ENCODE peak calls at places on chromosome 5, in nine cellular contexts. E is H1, N is HCT116, H is GM23248, F is A549, B is neural progenitor cell, Y is H9, T is neuronal stem cell, P is OCI-LY7. V is an unnamed sample. For H3K9me3, the result is how much of the 10 kb centered on the place peaks cover.

GRCh38 chr5:72156921-72157320 is 49.6 kb downstream of the MAP1B start:
- DNase-seq in E (no peak), N (no peak), H (peak), F (no peak), B (no peak), Y (no peak), T (no peak), P (no peak), V (peak)

GRCh38 chr5:65892801-65893200 is 33.6 kb upstream of the ERBIN start:
- DNase-seq in E (no peak), N (no peak), H (no peak), F (no peak), B (no peak), Y (no peak), T (no peak), P (no peak), V (no peak)

GRCh38 chr5:181235323-181235688 is 8.4 kb downstream of the RACK1 start:
- DNase-seq in E (no peak), N (no peak), H (no peak), F (no peak), B (no peak), Y (no peak), T (no peak), P (no peak), V (no peak)

GRCh38 chr5:77360381-77360780 is 131.7 kb downstream of the WDR41 start:
- DNase-seq in E (no peak), N (no peak), H (peak), F (no peak), B (no peak), Y (no peak), T (no peak), P (no peak), V (no peak)

GRCh38 chr5:68251386-68251785 is 35.8 kb downstream of the PIK3R1 start:
- DNase-seq in E (no peak), N (no peak), H (no peak), F (no peak), B (no peak), Y (no peak), T (no peak), P (no peak), V (peak)

GRCh38 chr5:17340816-17341215 is 123.4 kb downstream of the BASP1 start:
- DNase-seq in E (no peak), N (no peak), H (no peak), F (no peak), B (no peak), Y (no peak), T (no peak), P (no peak), V (peak)

GRCh38 chr5:26259081-26259480 is 779.3 kb downstream of the CDH9 start:
- DNase-seq in E (no peak), N (no peak), H (no peak), F (no peak), B (no peak), Y (no peak), T (no peak), P (no peak), V (no peak)

GRCh38 chr5:60494144-60494543 is 205.8 kb downstream of the DEPDC1B start:
- DNase-seq in E (no peak), N (no peak), H (no peak), F (no peak), B (peak), Y (no peak), T (no peak), P (no peak), V (peak)

GRCh38 chr5:82356808-82357671 is 78.9 kb upstream of the RPS23 start:
- DNase-seq in E (no peak), N (peak), H (peak), F (peak), B (no peak), Y (peak), T (no peak), P (no peak), V (peak)

GRCh38 chr5:55037046-55037771 is 13.2 kb downstream of the GZMK start:
- DNase-seq in E (peak), N (peak), H (peak), F (no peak), B (peak), Y (peak), T (no peak), P (peak), V (peak)

GRCh38 chr5:146426853-146427618 is 20.1 kb upstream of the TCERG1 start:
- DNase-seq in E (no peak), N (peak), H (peak), F (peak), B (peak), Y (no peak), T (no peak), P (peak), V (peak)

GRCh38 chr5:116406306-116407041 is 168.1 kb downstream of the SEMA6A start:
- DNase-seq in E (no peak), N (no peak), H (no peak), F (no peak), B (no peak), Y (no peak), T (no peak), P (no peak), V (no peak)

GRCh38 chr5:33115467-33115866 is 325.3 kb upstream of the TARS1 start:
- DNase-seq in E (no peak), N (no peak), H (no peak), F (no peak), B (no peak), Y (no peak), T (no peak), P (no peak), V (peak)

GRCh38 chr5:181189962-181190710 is 14.9 kb downstream of the TRIM7 start:
- DNase-seq in E (no peak), N (no peak), H (peak), F (no peak), B (peak), Y (no peak), T (no peak), P (peak), V (no peak)

GRCh38 chr5:81425569-81425968 is 31.6 kb upstream of the ACOT12 start:
- DNase-seq in E (no peak), N (peak), H (peak), F (peak), B (peak), Y (no peak), T (peak), P (peak), V (peak)

GRCh38 chr5:14708551-14708950 is 44.0 kb downstream of the OTULIN start:
- DNase-seq in E (no peak), N (no peak), H (no peak), F (no peak), B (no peak), Y (no peak), T (no peak), P (no peak), V (no peak)

DNA sequence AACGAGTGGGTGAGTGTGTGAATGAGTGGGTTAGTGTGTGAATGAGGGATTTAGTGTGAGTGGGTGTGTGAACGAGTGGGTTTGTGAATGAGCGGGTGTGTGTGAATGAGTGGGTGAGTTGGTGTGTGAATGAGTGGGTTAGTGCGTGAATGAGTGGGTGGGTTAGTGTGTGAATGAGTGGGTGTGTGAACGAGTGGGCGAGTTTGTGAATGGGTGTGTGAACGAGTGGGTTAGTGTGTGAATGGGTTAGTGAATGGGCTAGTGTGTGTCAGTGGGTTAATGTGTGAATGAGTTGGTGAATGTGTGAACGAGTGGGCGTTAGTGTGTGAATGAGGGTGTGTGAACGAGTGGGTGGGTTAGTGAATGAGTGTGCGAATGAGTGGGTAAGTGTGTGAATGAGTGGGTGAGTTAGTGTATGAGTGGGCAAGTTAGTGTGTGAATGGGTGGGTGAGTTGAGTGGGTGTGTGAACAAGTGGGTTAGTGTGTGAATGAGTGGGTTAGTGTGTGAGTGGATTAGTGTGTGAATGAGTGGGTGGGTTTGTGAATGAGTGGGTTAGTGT is 39.6 kb downstream of the NKD2 start:
- DNase-seq in E (no peak), N (no peak), H (no peak), F (no peak), B (no peak), Y (no peak), T (no peak), P (no peak), V (no peak)
- H3K9me3 ChIP-seq in E (under half), N (under half), H (under half), F (under half), B (under half), Y (under half), T (under half), P (under half), V (under half)

GRCh38 chr5:133896446-133896845 is 72.0 kb downstream of the C5orf15 start:
- DNase-seq in E (no peak), N (no peak), H (no peak), F (no peak), B (no peak), Y (no peak), T (no peak), P (no peak), V (no peak)
- H3K4me2 ChIP-seq in E (no peak), N (no peak), H (no peak), F (no peak), B (no peak), Y (no peak), T (no peak), P (no peak), V (no peak)

GRCh38 chr5:179112469-179113142 is 52.4 kb downstream of the ZNF354C start:
- DNase-seq in E (no peak), N (no peak), H (no peak), F (no peak), B (no peak), Y (no peak), T (no peak), P (no peak), V (no peak)
- H3K9me3 ChIP-seq in E (half or more), N (under half), H (under half), F (under half), B (under half), Y (under half), T (under half), P (under half), V (under half)

GRCh38 chr5:75616961-75617660 is 5.9 kb downstream of the ANKDD1B start:
- DNase-seq in E (no peak), N (no peak), H (no peak), F (no peak), B (peak), Y (no peak), T (no peak), P (no peak), V (no peak)
- H3K4me2 ChIP-seq in E (no peak), N (no peak), H (no peak), F (no peak), B (no peak), Y (no peak), T (no peak), P (no peak), V (no peak)

GRCh38 chr5:51148437-51148836 is 234.8 kb upstream of the ISL1 start:
- DNase-seq in E (no peak), N (no peak), H (no peak), F (no peak), B (no peak), Y (no peak), T (no peak), P (no peak), V (no peak)
- H3K9me3 ChIP-seq in E (under half), N (under half), H (under half), F (under half), B (under half), Y (under half), T (under half), P (under half), V (under half)

GRCh38 chr5:88940712-88941111 is 57.7 kb upstream of the MEF2C start:
- DNase-seq in E (no peak), N (no peak), H (peak), F (no peak), B (no peak), Y (no peak), T (no peak), P (no peak), V (no peak)

GRCh38 chr5:88941581-88941980 is 58.6 kb upstream of the MEF2C start:
- DNase-seq in E (no peak), N (no peak), H (no peak), F (no peak), B (no peak), Y (no peak), T (no peak), P (no peak), V (no peak)

GRCh38 chr5:88939300-88939699 is 56.3 kb upstream of the MEF2C start:
- DNase-seq in E (no peak), N (no peak), H (no peak), F (no peak), B (no peak), Y (no peak), T (no peak), P (no peak), V (no peak)

GRCh38 chr5:88944751-88945507 is 61.9 kb upstream of the MEF2C start:
- DNase-seq in E (no peak), N (no peak), H (peak), F (no peak), B (no peak), Y (no peak), T (no peak), P (no peak), V (peak)

GRCh38 chr5:88942967-88943291 is 59.9 kb upstream of the MEF2C start:
- DNase-seq in E (no peak), N (no peak), H (no peak), F (no peak), B (no peak), Y (no peak), T (no peak), P (no peak), V (no peak)
- H3K4me2 ChIP-seq in E (no peak), N (no peak), H (peak), F (no peak), B (no peak), Y (no peak), T (no peak), P (no peak), V (peak)

DNA sequence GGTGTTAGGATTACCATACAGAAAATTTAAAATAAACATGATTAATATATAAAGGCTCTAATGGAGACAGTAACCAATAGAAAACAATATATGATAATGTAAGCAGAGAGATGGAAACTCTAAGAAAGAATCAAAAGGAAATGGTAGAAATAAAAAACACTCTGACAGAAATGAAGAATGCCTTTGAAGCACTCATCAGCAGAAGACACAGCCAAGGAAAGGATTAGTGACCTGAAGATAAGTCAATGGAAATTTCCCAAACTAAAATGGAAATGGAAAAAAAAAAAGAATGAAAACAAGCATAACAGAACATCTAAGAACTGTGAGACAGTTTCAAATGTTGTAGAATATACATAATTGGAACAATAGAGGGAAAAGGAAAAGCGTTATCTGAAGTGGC is 302.6 kb downstream of the DRD1 start:
- DNase-seq in E (no peak), N (no peak), H (no peak), F (no peak), B (no peak), Y (no peak), T (no peak), P (no peak), V (no peak)
- H3K9me3 ChIP-seq in E (under half), N (under half), H (under half), F (under half), B (under half), Y (under half), T (under half), P (under half), V (under half)

GRCh38 chr5:142425286-142426065 is 100.7 kb upstream of the SPRY4 start:
- DNase-seq in E (no peak), N (no peak), H (peak), F (no peak), B (no peak), Y (no peak), T (no peak), P (no peak), V (peak)
- H3K4me2 ChIP-seq in E (no peak), N (no peak), H (no peak), F (no peak), B (no peak), Y (no peak), T (no peak), P (no peak), V (peak)

GRCh38 chr5:124737651-124738050 is 8.8 kb downstream of the ZNF608 start:
- DNase-seq in E (no peak), N (no peak), H (no peak), F (no peak), B (no peak), Y (no peak), T (no peak), P (no peak), V (no peak)
- H3K9me3 ChIP-seq in E (under half), N (under half), H (under half), F (under half), B (under half), Y (under half), T (under half), P (under half), V (under half)